ENCODE peak calls at places on chromosomes 4 and X, in eight cellular contexts. A is thoracic aorta; K is right atrium auricular region; C is HL-60; Z is lung; V is HepG2; G is CD4-positive, alpha-beta T cell; U is neural crest cell. S is an unnamed sample.
A peak's percentile ranks its signal among the peaks of the same experiment; 100 is the strongest.

GRCh38 chrX:9396930-9397329 is 67.9 kb upstream of the TBL1X start:
- DNase-seq in A (no peak), K (no peak), C (no peak), Z (no peak), V (peak; percentile 79), G (no peak), U (no peak), S (peak; percentile 48)

GRCh38 chr4:115343171-115343570 is 229.8 kb upstream of the NDST4 start:
- DNase-seq in A (no peak), K (no peak), C (no peak), Z (no peak), V (no peak), G (no peak), U (no peak), S (no peak)

GRCh38 chr4:2299794-2300193 is 37.9 kb upstream of the MXD4 start:
- DNase-seq in A (no peak), K (no peak), C (no peak), Z (no peak), V (no peak), G (no peak), U (no peak), S (no peak)

GRCh38 chr4:122625156-122625555 is 4.3 kb upstream of the IL21 start:
- DNase-seq in A (no peak), K (no peak), C (no peak), Z (no peak), V (no peak), G (no peak), U (no peak), S (peak; percentile 13)

GRCh38 chr4:48746608-48747374 is 33.3 kb downstream of the FRYL start:
- DNase-seq in A (no peak), K (no peak), C (no peak), Z (no peak), V (no peak), G (no peak), U (no peak), S (no peak)

GRCh38 chr4:8307126-8307525 is 37.6 kb downstream of the HTRA3 start:
- DNase-seq in A (no peak), K (no peak), C (no peak), Z (no peak), V (no peak), G (no peak), U (no peak), S (no peak)

GRCh38 chrX:70092247-70092646 is 30.0 kb downstream of the OTUD6A start:
- DNase-seq in A (no peak), K (no peak), C (no peak), Z (no peak), V (no peak), G (no peak), U (no peak), S (no peak)

GRCh38 chr4:19382993-19383392 is 868.7 kb upstream of the SLIT2 start:
- DNase-seq in A (no peak), K (no peak), C (no peak), Z (no peak), V (no peak), G (no peak), U (no peak), S (peak; percentile 74)

GRCh38 chrX:81377329-81377728 is 175.4 kb downstream of the SH3BGRL start:
- DNase-seq in A (no peak), K (no peak), C (no peak), Z (no peak), V (peak; percentile 0), G (no peak), U (no peak), S (peak; percentile 52)

GRCh38 chr4:65399131-65399530 is 271.2 kb downstream of the EPHA5 start:
- DNase-seq in A (no peak), K (no peak), C (no peak), Z (no peak), V (no peak), G (no peak), U (no peak), S (no peak)

GRCh38 chr4:1569461-1570151 is 114.5 kb downstream of the FAM53A start:
- DNase-seq in A (no peak), K (no peak), C (no peak), Z (no peak), V (no peak), G (no peak), U (no peak), S (no peak)

GRCh38 chrX:68498508-68499379 is at the start of gene YIPF6:
- DNase-seq in A (peak; percentile 7), K (peak; percentile 78), C (peak; percentile 75), Z (peak; percentile 74), V (peak; percentile 55), G (peak; percentile 56), U (peak; percentile 59), S (peak; percentile 71)

GRCh38 chrX:99914676-99915075 is 495.4 kb downstream of the PCDH19 start:
- DNase-seq in A (no peak), K (no peak), C (no peak), Z (no peak), V (peak; percentile 0), G (no peak), U (no peak), S (no peak)

GRCh38 chrX:147602297-147602696 is 309.4 kb upstream of the FMR1 start:
- DNase-seq in A (no peak), K (no peak), C (no peak), Z (no peak), V (no peak), G (no peak), U (no peak), S (no peak)

GRCh38 chr4:48944659-48945290 is 38.2 kb upstream of the OCIAD2 start:
- DNase-seq in A (no peak), K (no peak), C (peak; percentile 23), Z (no peak), V (peak; percentile 3), G (peak; percentile 11), U (peak; percentile 21), S (no peak)

GRCh38 chr4:139872274-139872673 is 206.7 kb downstream of the MGST2 start:
- DNase-seq in A (no peak), K (no peak), C (peak; percentile 87), Z (no peak), V (peak; percentile 47), G (no peak), U (no peak), S (peak; percentile 96)

GRCh38 chrX:106037835-106038473 is 573 bp downstream of the SERPINA7 start:
- DNase-seq in A (no peak), K (no peak), C (no peak), Z (no peak), V (no peak), G (no peak), U (no peak), S (no peak)

GRCh38 chrX:106039920-106040319 is 1.4 kb upstream of the SERPINA7 start:
- DNase-seq in A (no peak), K (no peak), C (no peak), Z (no peak), V (peak; percentile 52), G (no peak), U (no peak), S (peak; percentile 20)

GRCh38 chrX:106038625-106039024 is at the start of gene SERPINA7:
- DNase-seq in A (no peak), K (no peak), C (no peak), Z (no peak), V (peak; percentile 89), G (no peak), U (no peak), S (no peak)

GRCh38 chrX:106036716-106037115 is 1.8 kb downstream of the SERPINA7 start:
- DNase-seq in A (no peak), K (no peak), C (no peak), Z (no peak), V (no peak), G (no peak), U (no peak), S (no peak)

GRCh38 chrX:106035064-106035463 is 3.5 kb downstream of the SERPINA7 start:
- DNase-seq in A (no peak), K (no peak), C (no peak), Z (no peak), V (peak; percentile 8), G (no peak), U (no peak), S (peak; percentile 30)
- TF ChIP-seq CTCF in A (no peak), K (no peak), C (no peak), Z (no peak), V (peak; percentile 72), G (no peak), U (peak; percentile 16), S (peak; percentile 59)

DNA sequence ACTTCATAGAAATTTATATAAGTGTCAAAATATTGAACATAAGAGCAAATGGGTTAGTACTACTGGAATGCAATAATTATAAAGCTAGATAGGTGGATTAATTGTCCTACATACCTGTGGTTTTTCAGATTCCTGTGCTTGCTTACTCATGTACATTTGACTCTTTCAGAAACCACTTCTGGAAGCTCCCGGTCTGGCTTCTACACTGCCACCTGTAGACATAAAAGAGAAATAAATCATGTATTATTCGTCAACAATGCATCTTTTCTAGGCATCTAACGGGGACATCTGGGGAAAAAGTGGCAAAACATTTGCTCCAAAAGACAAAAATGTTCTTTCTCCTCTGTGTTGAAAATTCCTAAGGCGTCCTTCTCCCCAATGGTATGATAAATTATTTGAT is 648.6 kb upstream of the DIPK2B start:
- DNase-seq in A (no peak), K (no peak), C (peak; percentile 42), Z (no peak), V (peak; percentile 61), G (no peak), U (no peak), S (peak; percentile 88)
- TF ChIP-seq CTCF in A (no peak), K (no peak), C (peak; percentile 3), Z (peak; percentile 14), V (peak; percentile 42), G (peak; percentile 53), U (no peak), S (peak; percentile 48)

DNA sequence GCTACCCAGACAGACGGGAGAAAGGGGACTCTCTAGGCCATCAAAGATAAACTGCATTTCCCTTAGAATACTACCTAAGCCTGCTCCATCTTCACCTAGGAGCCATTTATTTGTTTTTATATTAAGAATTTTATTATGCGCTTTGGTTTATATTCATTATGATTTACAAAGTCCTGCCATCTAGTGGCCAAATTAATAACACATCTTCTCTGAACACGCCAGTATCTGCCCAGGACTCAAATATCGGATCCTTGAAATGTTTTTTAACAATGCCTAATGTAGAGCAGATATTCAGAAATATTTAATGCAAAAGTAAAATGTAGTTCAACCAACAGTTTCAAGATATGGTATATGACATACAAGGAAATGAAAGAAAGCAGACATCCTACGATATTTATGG is 20.8 kb upstream of the PRPS2 start:
- DNase-seq in A (no peak), K (no peak), C (no peak), Z (no peak), V (no peak), G (no peak), U (no peak), S (peak; percentile 58)
- TF ChIP-seq CTCF in A (peak; percentile 32), K (peak; percentile 39), C (no peak), Z (no peak), V (no peak), G (peak; percentile 41), U (peak; percentile 70), S (peak; percentile 42)

DNA sequence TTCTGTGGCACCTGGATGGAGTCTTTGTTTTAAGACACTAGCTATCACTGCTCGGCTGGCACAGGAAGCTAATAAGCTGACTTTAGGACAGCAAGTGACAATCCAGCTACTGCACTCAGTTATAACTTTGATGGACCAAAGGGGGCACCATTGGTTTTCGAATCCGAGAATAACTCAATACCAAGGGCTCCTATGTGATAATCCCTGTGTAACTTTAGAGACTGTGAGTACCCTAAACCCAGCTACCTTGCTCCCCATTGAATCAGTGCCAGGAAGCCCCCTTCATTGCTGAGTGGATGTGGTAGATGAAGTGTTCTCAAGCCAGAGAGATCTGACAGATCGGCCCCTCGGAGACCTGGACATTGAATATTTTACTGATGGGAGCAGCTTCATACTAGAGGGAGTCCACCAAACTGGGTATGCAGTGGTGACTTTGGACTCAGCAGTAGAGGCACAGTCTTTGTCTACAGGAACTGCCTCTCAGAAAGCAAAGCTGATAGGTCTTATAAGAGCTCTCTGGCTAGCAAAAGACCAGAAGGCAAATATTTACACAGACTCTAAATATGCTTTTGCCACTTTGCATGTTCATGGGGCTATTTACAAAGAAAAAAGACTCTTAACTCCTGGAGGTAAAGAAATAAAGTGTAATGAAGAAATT is 35.5 kb upstream of the UGT2B7 start:
- DNase-seq in A (no peak), K (no peak), C (no peak), Z (no peak), V (no peak), G (no peak), U (no peak), S (peak; percentile 50)
- TF ChIP-seq CTCF in A (no peak), K (no peak), C (no peak), Z (no peak), V (peak; percentile 38), G (no peak), U (no peak), S (peak; percentile 44)

S was measured in choroid plexus epithelial cell.